ENCODE peak calls at places on chromosomes 1 and 21, in seven cellular contexts. I, E, B, U, J, L and D are unnamed samples.
A peak's percentile ranks its signal among the peaks of the same experiment; 100 is the strongest.

GRCh38 chr1:153734380-153735089 is 6.7 kb downstream of the INTS3 start:
- DNase-seq in E (no peak), J (no peak), I (no peak), L (no peak), U (no peak), B (no peak), D (peak; percentile 60)

GRCh38 chr1:243605604-243606003 is 244.4 kb downstream of the AKT3 start:
- DNase-seq in U (no peak), J (no peak), B (no peak), I (no peak), L (no peak), E (no peak), D (no peak)

GRCh38 chr1:200053091-200053490 is 25.6 kb downstream of the NR5A2 start:
- DNase-seq in E (no peak), I (no peak), J (no peak), B (no peak), L (no peak), U (no peak), D (no peak)

GRCh38 chr21:17775431-17776126 is 43.6 kb downstream of the C21orf91 start:
- DNase-seq in U (peak; percentile 48), E (peak; percentile 53), I (no peak), L (no peak), B (no peak), J (no peak), D (peak; percentile 54)

GRCh38 chr1:18643154-18644012 is 12.7 kb downstream of the PAX7 start:
- DNase-seq in B (no peak), E (no peak), L (no peak), U (no peak), I (no peak), J (no peak), D (no peak)

GRCh38 chr1:64471724-64472276 is 1.9 kb downstream of the CACHD1 start:
- DNase-seq in I (no peak), L (no peak), B (no peak), J (no peak), E (no peak), U (no peak), D (no peak)

GRCh38 chr1:181087400-181087901 is 1.0 kb upstream of the IER5 start:
- DNase-seq in U (no peak), J (no peak), L (no peak), E (no peak), I (no peak), B (no peak), D (peak; percentile 82)

GRCh38 chr1:162136760-162137537 is 67.5 kb downstream of the NOS1AP start:
- DNase-seq in U (no peak), J (no peak), L (peak; percentile 67), B (no peak), E (no peak), I (no peak), D (no peak)

GRCh38 chr1:35530946-35531345 is 26.3 kb downstream of the KIAA0319L start:
- DNase-seq in U (no peak), B (no peak), I (no peak), E (no peak), J (no peak), L (no peak), D (no peak)

GRCh38 chr1:27348861-27349783 is 7.3 kb downstream of the SYTL1 start:
- DNase-seq in I (peak; percentile 67), L (no peak), B (no peak), J (no peak), E (no peak), U (no peak), D (no peak)

GRCh38 chr1:115530407-115530806 is 111.4 kb upstream of the VANGL1 start:
- DNase-seq in E (no peak), U (no peak), B (no peak), L (peak; percentile 54), I (no peak), J (no peak), D (no peak)

GRCh38 chr1:107430540-107431228 is 289.8 kb downstream of the NTNG1 start:
- DNase-seq in U (no peak), E (no peak), I (peak; percentile 30), J (peak; percentile 25), L (no peak), B (no peak), D (no peak)

GRCh38 chr1:147647796-147648633 is 22.3 kb downstream of the ACP6 start:
- DNase-seq in L (no peak), I (no peak), J (no peak), B (no peak), U (peak; percentile 14), E (peak; percentile 22), D (no peak)

GRCh38 chr1:66168467-66168887 is 365.5 kb upstream of the SGIP1 start:
- DNase-seq in E (no peak), J (no peak), I (no peak), L (peak; percentile 15), U (no peak), B (no peak), D (no peak)

GRCh38 chr1:110548381-110548780 is 29.4 kb upstream of the KCNA10 start:
- DNase-seq in E (no peak), B (no peak), I (no peak), U (no peak), L (no peak), J (no peak), D (no peak)

GRCh38 chr1:95578462-95578861 is 344.5 kb downstream of the RWDD3 start:
- DNase-seq in J (no peak), B (no peak), U (no peak), E (no peak), I (no peak), L (no peak), D (no peak)

GRCh38 chr1:19010503-19010902 is 54.0 kb upstream of the IFFO2 start:
- DNase-seq in B (no peak), L (no peak), U (no peak), I (no peak), J (no peak), E (no peak), D (no peak)

GRCh38 chr1:247210062-247210385 is 38.2 kb upstream of the ZNF124 start:
- DNase-seq in J (no peak), I (no peak), L (no peak), E (no peak), B (no peak), U (no peak), D (no peak)

GRCh38 chr1:230026572-230026971 is 40.5 kb upstream of the GALNT2 start:
- DNase-seq in J (no peak), B (no peak), I (no peak), L (no peak), E (no peak), U (no peak), D (no peak)

GRCh38 chr1:11158720-11159321 is 30.3 kb upstream of the ANGPTL7 start:
- DNase-seq in L (peak; percentile 75), B (no peak), J (no peak), I (no peak), U (no peak), E (no peak), D (no peak)

GRCh38 chr1:216032977-216033376 is 390.3 kb downstream of the USH2A start:
- DNase-seq in E (no peak), U (no peak), J (no peak), B (no peak), L (no peak), I (no peak), D (no peak)

GRCh38 chr1:223401873-223402789 is 8.9 kb downstream of the CCDC185 start:
- DNase-seq in I (no peak), L (no peak), J (no peak), B (no peak), E (no peak), U (no peak), D (no peak)

GRCh38 chr1:38891753-38892152 is 10.4 kb upstream of the GJA9 start:
- DNase-seq in J (no peak), B (no peak), U (no peak), L (no peak), E (no peak), I (no peak), D (no peak)

GRCh38 chr1:35702540-35702939 is 16.1 kb downstream of the C1orf216 start:
- DNase-seq in I (no peak), U (no peak), J (no peak), L (no peak), E (no peak), B (no peak), D (no peak)

GRCh38 chr1:86155061-86155806 is 1.3 kb downstream of the COL24A1 start:
- DNase-seq in B (peak; percentile 77), J (peak; percentile 14), U (no peak), I (peak; percentile 31), L (no peak), E (no peak), D (peak; percentile 55)

GRCh38 chr1:117120774-117121588 is 568 bp downstream of the TRIM45 start:
- DNase-seq in I (no peak), L (no peak), U (no peak), B (no peak), E (no peak), J (peak; percentile 13), D (no peak)

GRCh38 chr1:6108937-6109636 is 63.4 kb downstream of the KCNAB2 start:
- DNase-seq in L (no peak), U (peak; percentile 17), I (no peak), B (peak; percentile 70), J (no peak), E (no peak), D (no peak)

GRCh38 chr1:86906419-86906818 is 7.5 kb downstream of the SELENOF start:
- DNase-seq in E (no peak), I (no peak), B (no peak), L (no peak), J (no peak), U (no peak), D (no peak)

GRCh38 chr21:23601549-23601948 is 2005.7 kb downstream of the MRPL39 start:
- DNase-seq in B (no peak), U (no peak), E (no peak), I (no peak), L (no peak), J (no peak), D (no peak)

GRCh38 chr1:212956231-212956630 is 5.9 kb downstream of the VASH2 start:
- DNase-seq in J (no peak), B (no peak), L (no peak), I (no peak), U (no peak), E (no peak), D (no peak)

GRCh38 chr1:39842726-39843305 is 40.5 kb downstream of the TRIT1 start:
- DNase-seq in L (no peak), I (no peak), J (no peak), B (no peak), U (no peak), E (no peak), D (no peak)

GRCh38 chr1:195886000-195886399 is 722.2 kb downstream of the KCNT2 start:
- DNase-seq in L (no peak), I (no peak), J (no peak), E (no peak), B (no peak), U (no peak), D (no peak)